ENCODE peak calls at places on chromosome 16, in ten cellular contexts. G, D, X, S, Q, P, N, A, W and B are unnamed samples.

GRCh38 chr16:84174396-84174795 is 12.5 kb downstream of the TAF1C start:
- DNase-seq in Q (no peak), X (no peak), A (no peak), W (no peak), N (no peak), S (no peak), P (no peak), G (no peak), D (no peak), B (no peak)

GRCh38 chr16:15874745-15875314 is 13.6 kb downstream of the CEP20 start:
- DNase-seq in W (peak; percentile 13), P (no peak), A (peak; percentile 84), Q (no peak), S (no peak), N (no peak), X (peak; percentile 55), G (peak; percentile 30), D (no peak), B (peak; percentile 44)

GRCh38 chr16:73202176-73202729 is 154.3 kb upstream of the ZFHX3 start:
- DNase-seq in S (no peak), X (peak; percentile 51), G (no peak), W (no peak), D (no peak), P (no peak), N (no peak), A (peak; percentile 91), Q (no peak), B (no peak)

GRCh38 chr16:84497418-84497817 is 7.0 kb downstream of the MEAK7 start:
- DNase-seq in W (no peak), N (no peak), A (no peak), P (no peak), X (no peak), G (no peak), D (no peak), S (no peak), Q (no peak), B (no peak)

GRCh38 chr16:24700549-24701392 is 28.7 kb upstream of the TNRC6A start:
- DNase-seq in A (peak; percentile 99), X (peak; percentile 72), W (no peak), D (no peak), P (no peak), Q (no peak), G (no peak), N (peak; percentile 58), S (no peak), B (no peak)

GRCh38 chr16:81601008-81601428 is 156.4 kb downstream of the CMIP start:
- DNase-seq in A (peak; percentile 74), X (no peak), P (no peak), S (no peak), W (peak; percentile 18), D (no peak), N (no peak), Q (no peak), G (no peak), B (no peak)

GRCh38 chr16:1825864-1826690 is 548 bp downstream of the HAGH start:
- DNase-seq in W (no peak), N (no peak), G (peak; percentile 67), X (peak; percentile 59), P (peak; percentile 22), A (peak; percentile 8), D (peak; percentile 48), S (peak; percentile 82), Q (no peak), B (peak; percentile 36)

GRCh38 chr16:4685776-4686496 is 7.4 kb upstream of the NUDT16L1 start:
- DNase-seq in S (no peak), A (no peak), Q (no peak), W (no peak), D (no peak), X (no peak), G (no peak), N (no peak), P (no peak), B (no peak)

GRCh38 chr16:48212033-48212432 is 32.1 kb upstream of the LONP2 start:
- DNase-seq in Q (no peak), P (no peak), X (no peak), D (no peak), W (no peak), G (no peak), A (no peak), S (no peak), N (no peak), B (no peak)

GRCh38 chr16:50302472-50303005 is 36.2 kb downstream of the ADCY7 start:
- DNase-seq in D (no peak), S (no peak), X (no peak), N (no peak), Q (no peak), A (no peak), W (no peak), P (no peak), G (no peak), B (no peak)

GRCh38 chr16:70594569-70594968 is 51.8 kb upstream of the IL34 start:
- DNase-seq in W (no peak), S (no peak), X (peak; percentile 77), P (no peak), Q (no peak), D (no peak), A (peak; percentile 59), N (no peak), G (no peak), B (peak; percentile 11)